ENCODE peak calls at places on chromosomes 2 and 18, in five cellular contexts. B is stimulated activated naive B cell treated with anti-CD40 and anti-IgM and Interleukin-4, amounts not matched to agents 10 μg/mL and 1 μg/mL and 100 μg/mL, for 72 hours; E is upper lobe of right lung; F is brain microvascular endothelial cell; J is T-helper 1 cell. K is an unnamed sample.

GRCh38 chr2:189549440-189549832 is 31.1 kb downstream of the SLC40A1 start:
- DNase-seq in B (no peak), E (no peak), F (no peak), J (no peak), K (no peak)

GRCh38 chr2:207319321-207319720 is 153.6 kb upstream of the KLF7 start:
- DNase-seq in B (no peak), E (no peak), F (no peak), J (no peak), K (no peak)

GRCh38 chr2:40814621-40815020 is 362.7 kb upstream of the SLC8A1 start:
- DNase-seq in B (no peak), E (no peak), F (no peak), J (no peak), K (no peak)

GRCh38 chr2:8004250-8004681 is 677.6 kb upstream of the ID2 start:
- DNase-seq in B (no peak), E (no peak), F (peak), J (no peak), K (no peak)

GRCh38 chr18:48028716-48029115 is 98.3 kb upstream of the SMAD2 start:
- DNase-seq in B (no peak), E (peak), F (no peak), J (no peak), K (no peak)

GRCh38 chr2:234164499-234165409 is 114.3 kb downstream of the SPP2 start:
- DNase-seq in B (peak), E (no peak), F (no peak), J (no peak), K (peak)

GRCh38 chr2:149155181-149155580 is 116.7 kb downstream of the LYPD6B start:
- DNase-seq in B (no peak), E (no peak), F (no peak), J (no peak), K (no peak)

GRCh38 chr2:11562476-11562875 is 28.6 kb downstream of the GREB1 start:
- DNase-seq in B (no peak), E (peak), F (no peak), J (no peak), K (no peak)

GRCh38 chr18:26854292-26854881 is 11.1 kb downstream of the AQP4 start:
- DNase-seq in B (no peak), E (no peak), F (no peak), J (no peak), K (no peak)

GRCh38 chr2:24816884-24817283 is 23.7 kb downstream of the CENPO start:
- DNase-seq in B (no peak), E (no peak), F (peak), J (no peak), K (no peak)

GRCh38 chr2:43745457-43745856 is 28.4 kb upstream of the DYNC2LI1 start:
- DNase-seq in B (no peak), E (no peak), F (peak), J (no peak), K (no peak)

GRCh38 chr2:9264301-9264700 is 57.7 kb downstream of the ASAP2 start:
- DNase-seq in B (no peak), E (no peak), F (peak), J (no peak), K (no peak)

GRCh38 chr2:62296833-62297641 is 101.1 kb downstream of the B3GNT2 start:
- DNase-seq in B (no peak), E (no peak), F (no peak), J (no peak), K (no peak)

GRCh38 chr2:224211821-224212220 is 172.7 kb upstream of the SERPINE2 start:
- DNase-seq in B (no peak), E (no peak), F (no peak), J (no peak), K (no peak)